ENCODE peak calls at places on chromosomes 13 and 19, in four cellular contexts. E, J, M and T are unnamed samples.

GRCh38 chr13:52925221-52925620 is 76.8 kb upstream of the PCDH8 start:
- DNase-seq in E (no peak), J (no peak), M (no peak), T (no peak)

GRCh38 chr19:40599331-40600085 is 1.7 kb upstream of the LTBP4 start:
- DNase-seq in E (no peak), J (no peak), M (no peak), T (peak; percentile 87)

GRCh38 chr13:40403509-40404241 is 262.8 kb downstream of the FOXO1 start:
- DNase-seq in M (no peak), J (no peak), E (no peak), T (no peak)

GRCh38 chr19:12723383-12723642 is 419 bp downstream of the TNPO2 start:
- DNase-seq in J (no peak), M (no peak), E (peak; percentile 14), T (no peak)

GRCh38 chr13:74145249-74145970 is 11.2 kb upstream of the KLF12 start:
- DNase-seq in E (peak; percentile 49), M (no peak), J (no peak), T (no peak)

GRCh38 chr19:41646589-41647204 is 19.8 kb upstream of the CEACAM4 start:
- DNase-seq in J (no peak), M (no peak), E (peak; percentile 16), T (no peak)

GRCh38 chr19:41031926-41032325 is 40.8 kb downstream of the CYP2B6 start:
- DNase-seq in M (no peak), E (no peak), J (no peak), T (no peak)

GRCh38 chr13:80084086-80084676 is 256.7 kb downstream of the SPRY2 start:
- DNase-seq in M (no peak), J (peak; percentile 50), E (peak; percentile 98), T (no peak)

GRCh38 chr19:46925548-46925950 is 64.8 kb downstream of the ARHGAP35 start:
- DNase-seq in M (no peak), J (no peak), E (no peak), T (no peak)

GRCh38 chr13:40388617-40389016 is 277.8 kb downstream of the FOXO1 start:
- DNase-seq in E (no peak), M (no peak), J (peak; percentile 47), T (no peak)

GRCh38 chr13:42215578-42216421 is 56.2 kb upstream of the AKAP11 start:
- DNase-seq in M (peak; percentile 28), J (peak; percentile 22), E (peak; percentile 48), T (peak; percentile 26)

GRCh38 chr19:29561601-29562000 is 35.8 kb downstream of the VSTM2B start:
- DNase-seq in E (no peak), M (no peak), J (no peak), T (no peak)

GRCh38 chr19:2523630-2524311 is 47.8 kb downstream of the GADD45B start:
- DNase-seq in M (no peak), J (no peak), E (peak; percentile 64), T (peak; percentile 95)

GRCh38 chr13:49497272-49497671 is 1.5 kb downstream of the PHF11 start:
- DNase-seq in M (no peak), E (no peak), J (no peak), T (peak; percentile 61)

GRCh38 chr13:26663801-26664200 is 96.8 kb downstream of the GPR12 start:
- DNase-seq in M (no peak), E (no peak), J (no peak), T (no peak)

GRCh38 chr19:40798223-40798996 is 581 bp upstream of the EGLN2 start:
- DNase-seq in J (peak; percentile 95), E (peak; percentile 99), M (peak; percentile 100), T (peak; percentile 96)

GRCh38 chr13:97226788-97227627 is 4.9 kb downstream of the MBNL2 start:
- DNase-seq in M (no peak), J (no peak), E (no peak), T (no peak)

GRCh38 chr13:28680541-28680940 is 21.6 kb downstream of the POMP start:
- DNase-seq in M (no peak), E (no peak), J (no peak), T (no peak)

GRCh38 chr19:8308891-8309291 is 733 bp upstream of the CD320 start:
- DNase-seq in E (no peak), M (peak; percentile 25), J (no peak), T (no peak)

GRCh38 chr13:48778551-48779088 is 124.9 kb downstream of the CYSLTR2 start:
- DNase-seq in M (no peak), E (no peak), J (no peak), T (no peak)

GRCh38 chr13:99434258-99434788 is 66.9 kb upstream of the TM9SF2 start:
- DNase-seq in M (no peak), E (no peak), J (no peak), T (no peak)

GRCh38 chr13:84339456-84339855 is 457.2 kb upstream of the SLITRK1 start:
- DNase-seq in E (no peak), J (no peak), M (no peak), T (no peak)

DNA sequence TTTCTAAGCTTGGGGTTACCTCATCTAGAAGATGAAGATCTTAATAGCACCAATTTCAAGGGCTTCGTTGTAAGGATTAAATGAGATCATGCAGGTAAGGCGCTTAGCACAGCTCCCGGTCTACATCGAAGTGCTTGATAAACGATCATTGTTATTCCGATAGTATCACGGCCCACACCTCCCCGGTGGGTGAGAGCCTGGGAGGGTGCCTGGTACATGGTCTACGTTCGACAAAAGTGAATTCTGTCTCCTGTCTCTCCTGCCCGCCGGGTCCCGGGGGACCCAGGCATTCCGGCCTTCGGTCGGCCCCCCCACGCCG is 501 bp upstream of the MYH14 start:
- DNase-seq in J (no peak), M (no peak), E (no peak), T (no peak)
- H3K4me3 ChIP-seq in J (no peak overlapping the region), M (peak overlapping the region; percentile 78), E (no peak overlapping the region), T (no peak overlapping the region)

GRCh38 chr19:9407827-9408226 is 27.5 kb downstream of the ZNF266 start:
- DNase-seq in E (no peak), J (no peak), M (no peak), T (no peak)

GRCh38 chr19:9413240-9413954 is 22.0 kb downstream of the ZNF266 start:
- DNase-seq in M (no peak), J (no peak), E (no peak), T (no peak)
- H3K4me3 ChIP-seq in M (no peak overlapping the region), J (no peak overlapping the region), E (no peak overlapping the region), T (no peak overlapping the region)

DNA sequence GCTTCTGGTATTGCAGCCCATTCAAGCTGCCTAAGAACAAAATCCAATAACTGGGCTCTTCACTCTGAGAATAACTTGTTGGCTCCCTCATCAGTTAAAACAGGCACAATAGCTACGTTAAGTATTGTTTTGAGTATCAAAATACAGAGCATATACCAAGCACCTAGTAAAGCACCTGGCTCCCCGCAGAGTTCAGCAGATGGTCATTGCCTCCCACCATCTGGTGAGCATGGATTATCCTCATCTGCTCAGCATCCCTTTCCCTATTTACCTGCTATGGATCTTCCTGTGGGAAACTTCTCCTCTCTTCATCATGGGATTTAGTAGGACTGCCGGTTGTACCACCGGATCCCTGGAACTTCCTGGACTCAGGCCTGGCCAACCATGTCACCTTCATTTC is 199.2 kb upstream of the MAB21L1 start:
- DNase-seq in M (no peak), J (no peak), E (no peak), T (no peak)
- H3K4me3 ChIP-seq in M (no peak overlapping the region), J (no peak overlapping the region), E (no peak overlapping the region), T (no peak overlapping the region)

DNA sequence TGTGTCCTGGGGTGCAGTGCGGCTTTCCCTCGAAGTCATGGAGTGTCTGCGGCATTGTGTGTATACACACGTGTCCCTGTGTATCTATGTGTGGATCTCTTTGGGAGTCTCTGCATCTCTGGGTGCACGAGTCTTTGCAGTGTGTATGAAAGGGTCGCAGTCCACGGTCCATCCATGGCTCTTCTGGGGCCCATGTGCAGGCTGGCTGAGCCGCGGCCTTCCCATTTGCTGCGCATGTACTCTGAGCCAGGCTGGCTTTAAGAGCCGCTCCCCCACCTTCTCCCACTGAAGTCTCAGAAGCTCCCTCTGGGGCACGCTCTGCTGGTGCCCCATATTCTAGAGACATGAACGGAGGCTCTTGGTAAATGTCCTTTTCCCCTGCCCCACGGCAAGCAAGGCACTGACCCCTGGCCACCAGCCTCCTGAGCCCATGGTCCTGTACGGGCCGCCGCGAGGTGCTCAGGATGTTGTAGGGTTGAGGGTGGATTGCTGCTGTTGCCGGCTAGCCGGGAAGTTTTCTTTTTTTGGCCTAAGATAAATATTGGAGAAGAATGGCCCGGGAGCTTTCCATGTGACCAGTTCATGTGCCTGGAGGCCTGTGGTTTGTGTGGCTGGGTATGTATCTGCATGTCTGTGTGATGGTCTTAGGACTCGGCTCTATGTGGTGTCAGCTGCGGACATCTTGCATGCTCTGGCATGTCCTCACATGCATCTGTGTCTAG is 31.9 kb downstream of the PAK4 start:
- DNase-seq in J (no peak), E (peak; percentile 21), M (no peak), T (peak; percentile 92)
- H3K4me3 ChIP-seq in J (peak overlapping the region; percentile 8), E (peak overlapping the region; percentile 39), M (no peak overlapping the region), T (peak overlapping the region; percentile 75)